ENCODE peak calls at places on chromosomes 3 and 15, in four cellular contexts. C is HT-29, I is GM12864, V is nephron progenitor cell. D is an unnamed sample.

GRCh38 chr3:114709102-114709501 is 415.3 kb downstream of the TIGIT start:
- DNase-seq in C (no peak), I (no peak), V (no peak), D (no peak)

GRCh38 chr3:47409284-47409683 is 28.5 kb downstream of the PTPN23 start:
- DNase-seq in C (no peak), I (no peak), V (no peak), D (no peak)

GRCh38 chr15:72782993-72783562 is 480 bp downstream of the ADPGK start:
- DNase-seq in C (peak; percentile 65), I (peak; percentile 80), V (no peak), D (no peak)

GRCh38 chr3:189655617-189656016 is 24.4 kb downstream of the TP63 start:
- DNase-seq in C (no peak), I (no peak), V (no peak), D (no peak)

GRCh38 chr3:162718697-162719096 is 1222.1 kb downstream of the OTOL1 start:
- DNase-seq in C (no peak), I (no peak), V (no peak), D (no peak)

GRCh38 chr15:79310612-79310984 is 314 bp upstream of the TMED3 start:
- DNase-seq in C (peak; percentile 51), I (no peak), V (no peak), D (no peak)

GRCh38 chr3:60142009-60142408 is 1092.2 kb upstream of the CFAP20DC start:
- DNase-seq in C (no peak), I (no peak), V (no peak), D (no peak)

GRCh38 chr15:71282086-71282485 is 166.8 kb downstream of the THSD4 start:
- DNase-seq in C (no peak), I (no peak), V (no peak), D (no peak)

GRCh38 chr3:18438586-18438985 is 13.4 kb upstream of the SATB1 start:
- DNase-seq in C (no peak), I (no peak), V (no peak), D (peak; percentile 71)

GRCh38 chr15:70100495-70101331 is 3.0 kb upstream of the TLE3 start:
- DNase-seq in C (peak; percentile 55), I (no peak), V (peak; percentile 71), D (peak; percentile 63)

GRCh38 chr3:4742359-4742758 is 236.9 kb upstream of the BHLHE40 start:
- DNase-seq in C (no peak), I (no peak), V (no peak), D (no peak)

GRCh38 chr15:83697716-83698115 is 43.8 kb downstream of the ADAMTSL3 start:
- DNase-seq in C (no peak), I (no peak), V (no peak), D (no peak)

GRCh38 chr15:29535952-29536351 is 266.3 kb upstream of the NSMCE3 start:
- DNase-seq in C (no peak), I (no peak), V (no peak), D (no peak)

GRCh38 chr15:51016615-51017014 is 78.1 kb downstream of the TNFAIP8L3 start:
- DNase-seq in C (no peak), I (no peak), V (no peak), D (no peak)

GRCh38 chr3:192229866-192230265 is 497.5 kb downstream of the FGF12 start:
- DNase-seq in C (no peak), I (no peak), V (no peak), D (no peak)

D was measured in CD8-positive, alpha-beta T cell.